ENCODE peak calls at places on chromosomes 6 and 20, in six cellular contexts. F is prostate gland; M is upper lobe of left lung; U is CD4-positive, alpha-beta T cell; K is left lung; J is RWPE2. W is an unnamed sample.
A peak's percentile ranks its signal among the peaks of the same experiment; 100 is the strongest.

GRCh38 chr6:104187616-104188015 is 672.1 kb downstream of the HACE1 start:
- DNase-seq in K (no peak), U (no peak), J (no peak), F (no peak), M (no peak), W (no peak)

GRCh38 chr6:73382462-73383113 is 12.0 kb upstream of the DDX43 start:
- DNase-seq in U (no peak), J (no peak), F (no peak), M (no peak), K (no peak), W (no peak)

GRCh38 chr6:15131234-15132195 is 114.4 kb upstream of the JARID2 start:
- DNase-seq in K (no peak), M (no peak), U (no peak), J (no peak), F (no peak), W (no peak)

GRCh38 chr20:62044671-62045070 is 21.0 kb downstream of the TAF4 start:
- DNase-seq in F (no peak), J (no peak), U (no peak), M (no peak), K (peak; percentile 11), W (no peak)

GRCh38 chr6:36853325-36853724 is 14.1 kb upstream of the CPNE5 start:
- DNase-seq in F (peak; percentile 50), M (peak; percentile 76), U (no peak), J (no peak), K (no peak), W (no peak)

GRCh38 chr6:1491920-1492319 is 102.5 kb downstream of the FOXF2 start:
- DNase-seq in M (no peak), K (no peak), U (no peak), F (no peak), J (no peak), W (no peak)

GRCh38 chr20:37347891-37348642 is 2.1 kb downstream of the SRC start:
- DNase-seq in U (no peak), K (peak; percentile 41), M (no peak), F (no peak), J (peak; percentile 83), W (no peak)

GRCh38 chr20:46979603-46980241 is 85.1 kb downstream of the EYA2 start:
- DNase-seq in F (no peak), U (no peak), J (no peak), M (no peak), K (no peak), W (no peak)

GRCh38 chr6:47700051-47700450 is 1.7 kb downstream of the ADGRF4 start:
- DNase-seq in M (no peak), U (no peak), J (peak; percentile 92), K (no peak), F (peak; percentile 60), W (no peak)

GRCh38 chr6:160221423-160221822 is 37.2 kb downstream of the SLC22A2 start:
- DNase-seq in U (no peak), F (no peak), J (no peak), M (no peak), K (no peak), W (no peak)

GRCh38 chr20:48897298-48898044 is 24.0 kb upstream of the ARFGEF2 start:
- DNase-seq in M (no peak), F (no peak), U (no peak), K (no peak), J (no peak), W (no peak)

GRCh38 chr6:39881851-39882566 is 52.3 kb downstream of the MOCS1 start:
- DNase-seq in U (no peak), F (no peak), K (no peak), M (no peak), J (no peak), W (no peak)

GRCh38 chr6:20906938-20907337 is 372.7 kb downstream of the CDKAL1 start:
- DNase-seq in J (no peak), F (no peak), K (no peak), U (no peak), M (no peak), W (no peak)

GRCh38 chr20:665276-665675 is 10.3 kb downstream of the SCRT2 start:
- DNase-seq in F (no peak), J (no peak), M (no peak), K (no peak), U (no peak), W (no peak)

GRCh38 chr6:160998217-160998616 is 6.6 kb downstream of the MAP3K4 start:
- DNase-seq in K (no peak), J (no peak), F (no peak), U (no peak), M (no peak), W (no peak)

GRCh38 chr6:144415014-144415413 is 129.9 kb downstream of the UTRN start:
- DNase-seq in U (no peak), M (no peak), K (no peak), J (no peak), F (no peak), W (no peak)

GRCh38 chr6:37732688-37733087 is 35.0 kb upstream of the MDGA1 start:
- DNase-seq in J (no peak), U (no peak), K (no peak), M (no peak), F (no peak), W (no peak)

GRCh38 chr6:162964703-162965140 is 236.9 kb downstream of the PACRG start:
- DNase-seq in M (no peak), K (no peak), F (no peak), J (peak; percentile 78), U (no peak), W (no peak)

GRCh38 chr20:22575087-22575721 is 9.2 kb downstream of the FOXA2 start:
- DNase-seq in J (no peak), U (no peak), M (no peak), F (no peak), K (no peak), W (no peak)

GRCh38 chr6:89585156-89585555 is 53.4 kb downstream of the LYRM2 start:
- DNase-seq in F (no peak), U (no peak), K (no peak), M (no peak), J (no peak), W (no peak)

GRCh38 chr20:63079971-63080370 is 73.2 kb upstream of the BHLHE23 start:
- DNase-seq in F (no peak), M (no peak), J (peak; percentile 62), K (peak; percentile 4), U (no peak), W (no peak)

GRCh38 chr6:153957409-153957808 is 81.6 kb upstream of the OPRM1 start:
- DNase-seq in F (no peak), J (no peak), U (no peak), K (no peak), M (no peak), W (no peak)

GRCh38 chr6:5981274-5982026 is 25.3 kb downstream of the NRN1 start:
- DNase-seq in F (no peak), K (no peak), U (no peak), J (no peak), M (no peak), W (no peak)

GRCh38 chr20:38617011-38617829 is 15.6 kb downstream of the ARHGAP40 start:
- DNase-seq in J (peak; percentile 99), F (no peak), M (no peak), U (no peak), K (no peak), W (no peak)

GRCh38 chr6:137351890-137352289 is 132.7 kb upstream of the IFNGR1 start:
- DNase-seq in K (no peak), J (no peak), M (peak; percentile 49), U (no peak), F (no peak), W (no peak)

GRCh38 chr6:958531-958930 is 265.6 kb upstream of the EXOC2 start:
- DNase-seq in J (no peak), F (no peak), U (no peak), M (no peak), K (no peak), W (no peak)

GRCh38 chr6:13250703-13251102 is 77.6 kb downstream of the TBC1D7 start:
- DNase-seq in F (no peak), U (no peak), K (no peak), M (no peak), J (no peak), W (no peak)

GRCh38 chr6:109446541-109446940 is 6.0 kb downstream of the SMPD2 start:
- DNase-seq in U (no peak), K (no peak), M (no peak), F (no peak), J (no peak), W (no peak)

GRCh38 chr6:166112580-166112979 is 55.1 kb downstream of the TBXT start:
- DNase-seq in J (no peak), U (no peak), M (no peak), K (no peak), F (no peak), W (no peak)

GRCh38 chr6:19268718-19269117 is 568.5 kb upstream of the ID4 start:
- DNase-seq in U (no peak), J (no peak), K (no peak), F (no peak), M (no peak), W (no peak)

GRCh38 chr6:19268117-19268516 is 569.1 kb upstream of the ID4 start:
- DNase-seq in M (no peak), K (no peak), F (peak; percentile 45), J (no peak), U (no peak), W (no peak)

GRCh38 chr6:19269341-19269898 is 567.8 kb upstream of the ID4 start:
- DNase-seq in F (no peak), K (no peak), M (no peak), J (no peak), U (no peak), W (no peak)

GRCh38 chr6:19270616-19271015 is 566.6 kb upstream of the ID4 start:
- DNase-seq in F (no peak), K (peak; percentile 68), U (no peak), M (no peak), J (no peak), W (no peak)
- H3K9me3 ChIP-seq in F (no peaks in the 10 kb centered on the region), K (peaks cover 48% of the 10 kb centered on the region), U (no peaks in the 10 kb centered on the region), M (no peaks in the 10 kb centered on the region), J (no peaks in the 10 kb centered on the region), W (no peaks in the 10 kb centered on the region)

GRCh38 chr6:66161546-66162108 is 454.6 kb upstream of the EYS start:
- DNase-seq in K (no peak), F (no peak), U (no peak), J (no peak), M (no peak), W (no peak)
- H3K9me3 ChIP-seq in K (peaks cover 64% of the 10 kb centered on the region), F (no peaks in the 10 kb centered on the region), U (peaks cover 29% of the 10 kb centered on the region), J (no peaks in the 10 kb centered on the region), M (peaks cover 13% of the 10 kb centered on the region), W (peaks cover 4% of the 10 kb centered on the region)

GRCh38 chr6:100740439-100740838 is 140.7 kb downstream of the ASCC3 start:
- DNase-seq in M (no peak), J (no peak), U (no peak), F (no peak), K (no peak), W (no peak)
- H3K9me3 ChIP-seq in M (no peaks in the 10 kb centered on the region), J (no peaks in the 10 kb centered on the region), U (peaks cover 5% of the 10 kb centered on the region), F (no peaks in the 10 kb centered on the region), K (no peaks in the 10 kb centered on the region), W (no peaks in the 10 kb centered on the region)

GRCh38 chr20:57539889-57540288 is 14.9 kb upstream of the CTCFL start:
- DNase-seq in K (no peak), F (no peak), J (no peak), U (no peak), M (no peak), W (no peak)
- H3K9me3 ChIP-seq in K (no peaks in the 10 kb centered on the region), F (no peaks in the 10 kb centered on the region), J (peaks cover 5% of the 10 kb centered on the region), U (no peaks in the 10 kb centered on the region), M (no peaks in the 10 kb centered on the region), W (no peaks in the 10 kb centered on the region)

DNA sequence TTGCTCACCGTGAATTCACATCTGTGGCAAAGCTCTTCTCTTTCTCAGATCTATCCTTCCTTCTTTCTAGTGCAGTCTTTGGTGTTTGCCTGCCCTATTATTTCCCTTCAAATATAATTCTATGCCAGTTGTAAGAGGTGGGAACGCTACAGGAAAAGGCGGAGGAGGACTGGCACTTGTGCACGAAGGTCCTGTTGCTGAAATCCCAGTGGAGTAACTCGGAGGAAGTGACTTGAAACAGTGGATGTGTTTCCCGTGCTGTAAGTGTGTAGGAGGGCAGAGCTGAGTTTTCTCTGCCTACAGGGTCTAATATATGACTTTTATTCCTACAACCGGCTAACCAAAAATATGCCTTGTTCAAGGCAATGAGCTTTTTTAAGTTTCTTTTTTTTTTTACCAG is 754.8 kb downstream of the QKI start:
- DNase-seq in J (no peak), F (no peak), M (no peak), U (no peak), K (no peak), W (no peak)
- H3K9me3 ChIP-seq in J (no peaks in the 10 kb centered on the region), F (no peaks in the 10 kb centered on the region), M (no peaks in the 10 kb centered on the region), U (no peaks in the 10 kb centered on the region), K (no peaks in the 10 kb centered on the region), W (no peaks in the 10 kb centered on the region)

W was measured in T-helper 17 cell.